ENCODE peak calls at places on chromosomes 3 and 15, in eight cellular contexts. A is Peyer's patch, G is iris pigment epithelial cell, M is heart right ventricle, P is GDM1, F is left cardiac atrium, Q is H7, Y is Calu3. R is an unnamed sample.

GRCh38 chr3:104102386-104102785 is 1264.3 kb upstream of the ALCAM start:
- DNase-seq in A (peak), G (peak), M (no peak), P (peak), F (no peak), Q (peak), Y (peak), R (no peak)

GRCh38 chr3:190169877-190170276 is 49.2 kb upstream of the P3H2 start:
- DNase-seq in A (no peak), G (no peak), M (no peak), P (no peak), F (no peak), Q (no peak), Y (no peak), R (no peak)

GRCh38 chr3:159586587-159587202 is 401.9 kb upstream of the IL12A start:
- DNase-seq in A (no peak), G (peak), M (no peak), P (no peak), F (no peak), Q (peak), Y (peak), R (no peak)

GRCh38 chr15:77497108-77497737 is 76.5 kb downstream of the HMG20A start:
- DNase-seq in A (no peak), G (peak), M (peak), P (no peak), F (peak), Q (peak), Y (no peak), R (no peak)

GRCh38 chr3:45612138-45612537 is 17.6 kb downstream of the LIMD1 start:
- DNase-seq in A (no peak), G (no peak), M (no peak), P (no peak), F (no peak), Q (no peak), Y (no peak), R (no peak)

GRCh38 chr3:154316974-154317767 is 7.1 kb downstream of the DHX36 start:
- DNase-seq in A (no peak), G (peak), M (no peak), P (no peak), F (no peak), Q (no peak), Y (no peak), R (no peak)

GRCh38 chr3:194654443-194654842 is 17.5 kb downstream of the LSG1 start:
- DNase-seq in A (no peak), G (no peak), M (no peak), P (no peak), F (no peak), Q (no peak), Y (no peak), R (no peak)

GRCh38 chr15:27017168-27017809 is 46.3 kb downstream of the GABRG3 start:
- DNase-seq in A (no peak), G (peak), M (no peak), P (peak), F (peak), Q (peak), Y (peak), R (no peak)

GRCh38 chr15:65249641-65250040 is 37.0 kb downstream of the PARP16 start:
- DNase-seq in A (no peak), G (no peak), M (no peak), P (no peak), F (no peak), Q (no peak), Y (no peak), R (no peak)

GRCh38 chr3:28612232-28612631 is 263.6 kb upstream of the AZI2 start:
- DNase-seq in A (no peak), G (no peak), M (no peak), P (no peak), F (no peak), Q (no peak), Y (no peak), R (no peak)

GRCh38 chr15:59115047-59115446 is 10.1 kb downstream of the CCNB2 start:
- DNase-seq in A (no peak), G (peak), M (no peak), P (no peak), F (no peak), Q (peak), Y (no peak), R (no peak)

GRCh38 chr3:48492461-48493202 is 11.3 kb downstream of the SHISA5 start:
- DNase-seq in A (no peak), G (peak), M (no peak), P (no peak), F (no peak), Q (no peak), Y (no peak), R (peak)

GRCh38 chr15:35477853-35478252 is 68.1 kb downstream of the DPH6 start:
- DNase-seq in A (no peak), G (no peak), M (no peak), P (no peak), F (no peak), Q (no peak), Y (no peak), R (no peak)

GRCh38 chr15:57461541-57461940 is 85.2 kb downstream of the CGNL1 start:
- DNase-seq in A (no peak), G (no peak), M (no peak), P (no peak), F (no peak), Q (no peak), Y (no peak), R (no peak)